ENCODE peak calls at places on chromosomes 16 and 17, in nine cellular contexts. One of them, this sample, is unnamed.

GRCh38 chr16:66950971-66951790 is 9.9 kb upstream of the CES3 start:
- DNase-seq in NCI-H2081 treated with DMSO at 0.1 percent for 48 hours: no peak
- DNase-seq in fibroblast of the aortic adventitia: no peak
- DNase-seq in posterior cingulate gyrus: no peak
- DNase-seq in GM23338: no peak
- DNase-seq in psoas muscle: no peak
- DNase-seq in amniotic stem cell: no peak
- DNase-seq in activated CD4-positive, alpha-beta T cell treated with anti-CD3 and anti-CD28 coated beads for 4 hours: no peak
- DNase-seq in SJCRH30: no peak
- DNase-seq in this sample: peak; percentile 33

GRCh38 chr16:89241187-89242003 is 23.9 kb downstream of the ZNF778 start:
- DNase-seq in NCI-H2081 treated with DMSO at 0.1 percent for 48 hours: no peak
- DNase-seq in fibroblast of the aortic adventitia: peak; percentile 88
- DNase-seq in posterior cingulate gyrus: peak; percentile 57
- DNase-seq in GM23338: peak; percentile 84
- DNase-seq in psoas muscle: peak; percentile 89
- DNase-seq in amniotic stem cell: peak; percentile 78
- DNase-seq in activated CD4-positive, alpha-beta T cell treated with anti-CD3 and anti-CD28 coated beads for 4 hours: peak; percentile 77
- DNase-seq in SJCRH30: peak; percentile 88
- DNase-seq in this sample: peak; percentile 78

GRCh38 chr17:78665952-78666920 is 89.0 kb upstream of the DNAH17 start:
- DNase-seq in NCI-H2081 treated with DMSO at 0.1 percent for 48 hours: no peak
- DNase-seq in fibroblast of the aortic adventitia: no peak
- DNase-seq in posterior cingulate gyrus: no peak
- DNase-seq in GM23338: no peak
- DNase-seq in psoas muscle: no peak
- DNase-seq in amniotic stem cell: no peak
- DNase-seq in activated CD4-positive, alpha-beta T cell treated with anti-CD3 and anti-CD28 coated beads for 4 hours: peak; percentile 35
- DNase-seq in SJCRH30: no peak
- DNase-seq in this sample: no peak

GRCh38 chr17:40536731-40537171 is 28.5 kb downstream of the CCR7 start:
- DNase-seq in NCI-H2081 treated with DMSO at 0.1 percent for 48 hours: no peak
- DNase-seq in fibroblast of the aortic adventitia: peak; percentile 78
- DNase-seq in posterior cingulate gyrus: no peak
- DNase-seq in GM23338: no peak
- DNase-seq in psoas muscle: peak; percentile 62
- DNase-seq in amniotic stem cell: no peak
- DNase-seq in activated CD4-positive, alpha-beta T cell treated with anti-CD3 and anti-CD28 coated beads for 4 hours: no peak
- DNase-seq in SJCRH30: no peak
- DNase-seq in this sample: no peak

GRCh38 chr16:3726021-3726687 is 8.8 kb upstream of the TRAP1 start:
- DNase-seq in NCI-H2081 treated with DMSO at 0.1 percent for 48 hours: no peak
- DNase-seq in fibroblast of the aortic adventitia: no peak
- DNase-seq in posterior cingulate gyrus: peak; percentile 45
- DNase-seq in GM23338: no peak
- DNase-seq in psoas muscle: no peak
- DNase-seq in amniotic stem cell: no peak
- DNase-seq in activated CD4-positive, alpha-beta T cell treated with anti-CD3 and anti-CD28 coated beads for 4 hours: no peak
- DNase-seq in SJCRH30: no peak
- DNase-seq in this sample: no peak

GRCh38 chr16:440627-441026 is 15.2 kb downstream of the RAB11FIP3 start:
- DNase-seq in NCI-H2081 treated with DMSO at 0.1 percent for 48 hours: no peak
- DNase-seq in fibroblast of the aortic adventitia: no peak
- DNase-seq in posterior cingulate gyrus: no peak
- DNase-seq in GM23338: no peak
- DNase-seq in psoas muscle: peak; percentile 80
- DNase-seq in amniotic stem cell: no peak
- DNase-seq in activated CD4-positive, alpha-beta T cell treated with anti-CD3 and anti-CD28 coated beads for 4 hours: no peak
- DNase-seq in SJCRH30: peak; percentile 96
- DNase-seq in this sample: no peak

GRCh38 chr17:38671939-38672720 is 2.6 kb downstream of the EPOP start:
- DNase-seq in NCI-H2081 treated with DMSO at 0.1 percent for 48 hours: no peak
- DNase-seq in fibroblast of the aortic adventitia: no peak
- DNase-seq in posterior cingulate gyrus: no peak
- DNase-seq in GM23338: peak; percentile 82
- DNase-seq in psoas muscle: no peak
- DNase-seq in amniotic stem cell: no peak
- DNase-seq in activated CD4-positive, alpha-beta T cell treated with anti-CD3 and anti-CD28 coated beads for 4 hours: no peak
- DNase-seq in SJCRH30: no peak
- DNase-seq in this sample: no peak

GRCh38 chr16:88803264-88803987 is at the start of gene CDT1:
- DNase-seq in NCI-H2081 treated with DMSO at 0.1 percent for 48 hours: no peak
- DNase-seq in fibroblast of the aortic adventitia: peak; percentile 68
- DNase-seq in posterior cingulate gyrus: peak; percentile 67
- DNase-seq in GM23338: peak; percentile 78
- DNase-seq in psoas muscle: peak; percentile 92
- DNase-seq in amniotic stem cell: peak; percentile 20
- DNase-seq in activated CD4-positive, alpha-beta T cell treated with anti-CD3 and anti-CD28 coated beads for 4 hours: peak; percentile 86
- DNase-seq in SJCRH30: peak; percentile 67
- DNase-seq in this sample: peak; percentile 79

GRCh38 chr16:26614102-26614864 is 452.4 kb upstream of the C16orf82 start:
- DNase-seq in NCI-H2081 treated with DMSO at 0.1 percent for 48 hours: no peak
- DNase-seq in fibroblast of the aortic adventitia: no peak
- DNase-seq in posterior cingulate gyrus: no peak
- DNase-seq in GM23338: peak; percentile 2
- DNase-seq in psoas muscle: no peak
- DNase-seq in amniotic stem cell: no peak
- DNase-seq in activated CD4-positive, alpha-beta T cell treated with anti-CD3 and anti-CD28 coated beads for 4 hours: no peak
- DNase-seq in SJCRH30: no peak
- DNase-seq in this sample: no peak

GRCh38 chr16:27723711-27724490 is 174.0 kb downstream of the KATNIP start:
- DNase-seq in NCI-H2081 treated with DMSO at 0.1 percent for 48 hours: no peak
- DNase-seq in fibroblast of the aortic adventitia: no peak
- DNase-seq in posterior cingulate gyrus: no peak
- DNase-seq in GM23338: no peak
- DNase-seq in psoas muscle: no peak
- DNase-seq in amniotic stem cell: no peak
- DNase-seq in activated CD4-positive, alpha-beta T cell treated with anti-CD3 and anti-CD28 coated beads for 4 hours: no peak
- DNase-seq in SJCRH30: peak; percentile 39
- DNase-seq in this sample: no peak

GRCh38 chr16:57736419-57737281 is 1.1 kb downstream of the KATNB1 start:
- DNase-seq in NCI-H2081 treated with DMSO at 0.1 percent for 48 hours: no peak
- DNase-seq in fibroblast of the aortic adventitia: peak; percentile 75
- DNase-seq in posterior cingulate gyrus: no peak
- DNase-seq in GM23338: peak; percentile 73
- DNase-seq in psoas muscle: no peak
- DNase-seq in amniotic stem cell: no peak
- DNase-seq in activated CD4-positive, alpha-beta T cell treated with anti-CD3 and anti-CD28 coated beads for 4 hours: peak; percentile 33
- DNase-seq in SJCRH30: peak; percentile 72
- DNase-seq in this sample: peak; percentile 84

GRCh38 chr17:60901806-60902205 is 224.2 kb downstream of the BCAS3 start:
- DNase-seq in NCI-H2081 treated with DMSO at 0.1 percent for 48 hours: no peak
- DNase-seq in fibroblast of the aortic adventitia: peak; percentile 71
- DNase-seq in posterior cingulate gyrus: no peak
- DNase-seq in GM23338: no peak
- DNase-seq in psoas muscle: no peak
- DNase-seq in amniotic stem cell: peak; percentile 48
- DNase-seq in activated CD4-positive, alpha-beta T cell treated with anti-CD3 and anti-CD28 coated beads for 4 hours: no peak
- DNase-seq in SJCRH30: no peak
- DNase-seq in this sample: no peak

GRCh38 chr17:61409301-61410099 is 9.9 kb downstream of the TBX2 start:
- DNase-seq in NCI-H2081 treated with DMSO at 0.1 percent for 48 hours: no peak
- DNase-seq in fibroblast of the aortic adventitia: peak; percentile 73
- DNase-seq in posterior cingulate gyrus: peak; percentile 28
- DNase-seq in GM23338: peak; percentile 73
- DNase-seq in psoas muscle: peak; percentile 79
- DNase-seq in amniotic stem cell: no peak
- DNase-seq in activated CD4-positive, alpha-beta T cell treated with anti-CD3 and anti-CD28 coated beads for 4 hours: peak; percentile 27
- DNase-seq in SJCRH30: peak; percentile 40
- DNase-seq in this sample: peak; percentile 47

GRCh38 chr17:56319531-56319930 is 166.3 kb downstream of the ANKFN1 start:
- DNase-seq in NCI-H2081 treated with DMSO at 0.1 percent for 48 hours: no peak
- DNase-seq in fibroblast of the aortic adventitia: peak; percentile 79
- DNase-seq in posterior cingulate gyrus: no peak
- DNase-seq in GM23338: peak; percentile 79
- DNase-seq in psoas muscle: no peak
- DNase-seq in amniotic stem cell: peak; percentile 38
- DNase-seq in activated CD4-positive, alpha-beta T cell treated with anti-CD3 and anti-CD28 coated beads for 4 hours: no peak
- DNase-seq in SJCRH30: no peak
- DNase-seq in this sample: peak; percentile 14

GRCh38 chr17:3635474-3636153 is 436 bp downstream of the SHPK start:
- DNase-seq in NCI-H2081 treated with DMSO at 0.1 percent for 48 hours: no peak
- DNase-seq in fibroblast of the aortic adventitia: no peak
- DNase-seq in posterior cingulate gyrus: no peak
- DNase-seq in GM23338: peak; percentile 29
- DNase-seq in psoas muscle: no peak
- DNase-seq in amniotic stem cell: no peak
- DNase-seq in activated CD4-positive, alpha-beta T cell treated with anti-CD3 and anti-CD28 coated beads for 4 hours: no peak
- DNase-seq in SJCRH30: peak; percentile 29
- DNase-seq in this sample: peak; percentile 12

GRCh38 chr17:3959295-3959899 is 4.8 kb downstream of the ATP2A3 start:
- DNase-seq in NCI-H2081 treated with DMSO at 0.1 percent for 48 hours: peak; percentile 61
- DNase-seq in fibroblast of the aortic adventitia: peak; percentile 34
- DNase-seq in posterior cingulate gyrus: no peak
- DNase-seq in GM23338: no peak
- DNase-seq in psoas muscle: no peak
- DNase-seq in amniotic stem cell: no peak
- DNase-seq in activated CD4-positive, alpha-beta T cell treated with anti-CD3 and anti-CD28 coated beads for 4 hours: no peak
- DNase-seq in SJCRH30: peak; percentile 93
- DNase-seq in this sample: peak; percentile 40

GRCh38 chr17:39144414-39144813 is 7.0 kb downstream of the PLXDC1 start:
- DNase-seq in NCI-H2081 treated with DMSO at 0.1 percent for 48 hours: no peak
- DNase-seq in fibroblast of the aortic adventitia: peak; percentile 95
- DNase-seq in posterior cingulate gyrus: peak; percentile 52
- DNase-seq in GM23338: no peak
- DNase-seq in psoas muscle: peak; percentile 95
- DNase-seq in amniotic stem cell: no peak
- DNase-seq in activated CD4-positive, alpha-beta T cell treated with anti-CD3 and anti-CD28 coated beads for 4 hours: no peak
- DNase-seq in SJCRH30: peak; percentile 66
- DNase-seq in this sample: no peak

GRCh38 chr16:85104821-85105391 is 7.4 kb downstream of the CIBAR2 start:
- DNase-seq in NCI-H2081 treated with DMSO at 0.1 percent for 48 hours: no peak
- DNase-seq in fibroblast of the aortic adventitia: no peak
- DNase-seq in posterior cingulate gyrus: no peak
- DNase-seq in GM23338: no peak
- DNase-seq in psoas muscle: peak; percentile 83
- DNase-seq in amniotic stem cell: no peak
- DNase-seq in activated CD4-positive, alpha-beta T cell treated with anti-CD3 and anti-CD28 coated beads for 4 hours: no peak
- DNase-seq in SJCRH30: peak; percentile 79
- DNase-seq in this sample: no peak

GRCh38 chr17:45834471-45835396 is 9.9 kb upstream of the SPPL2C start:
- DNase-seq in NCI-H2081 treated with DMSO at 0.1 percent for 48 hours: no peak
- DNase-seq in fibroblast of the aortic adventitia: no peak
- DNase-seq in posterior cingulate gyrus: no peak
- DNase-seq in GM23338: no peak
- DNase-seq in psoas muscle: no peak
- DNase-seq in amniotic stem cell: no peak
- DNase-seq in activated CD4-positive, alpha-beta T cell treated with anti-CD3 and anti-CD28 coated beads for 4 hours: no peak
- DNase-seq in SJCRH30: no peak
- DNase-seq in this sample: no peak

GRCh38 chr16:56603589-56603988 is 4.8 kb upstream of the MT2A start:
- DNase-seq in NCI-H2081 treated with DMSO at 0.1 percent for 48 hours: peak; percentile 0
- DNase-seq in fibroblast of the aortic adventitia: peak; percentile 27
- DNase-seq in posterior cingulate gyrus: no peak
- DNase-seq in GM23338: peak; percentile 80
- DNase-seq in psoas muscle: peak; percentile 78
- DNase-seq in amniotic stem cell: no peak
- DNase-seq in activated CD4-positive, alpha-beta T cell treated with anti-CD3 and anti-CD28 coated beads for 4 hours: peak; percentile 11
- DNase-seq in SJCRH30: no peak
- DNase-seq in this sample: peak; percentile 46

GRCh38 chr16:74862743-74863244 is 88.2 kb upstream of the FA2H start:
- DNase-seq in NCI-H2081 treated with DMSO at 0.1 percent for 48 hours: peak; percentile 1
- DNase-seq in fibroblast of the aortic adventitia: peak; percentile 59
- DNase-seq in posterior cingulate gyrus: no peak
- DNase-seq in GM23338: peak; percentile 80
- DNase-seq in psoas muscle: no peak
- DNase-seq in amniotic stem cell: peak; percentile 15
- DNase-seq in activated CD4-positive, alpha-beta T cell treated with anti-CD3 and anti-CD28 coated beads for 4 hours: no peak
- DNase-seq in SJCRH30: peak; percentile 4
- DNase-seq in this sample: peak; percentile 65

GRCh38 chr16:118857-119256 is 19.6 kb downstream of the NPRL3 start:
- DNase-seq in NCI-H2081 treated with DMSO at 0.1 percent for 48 hours: no peak
- DNase-seq in fibroblast of the aortic adventitia: no peak
- DNase-seq in posterior cingulate gyrus: no peak
- DNase-seq in GM23338: no peak
- DNase-seq in psoas muscle: peak; percentile 28
- DNase-seq in amniotic stem cell: no peak
- DNase-seq in activated CD4-positive, alpha-beta T cell treated with anti-CD3 and anti-CD28 coated beads for 4 hours: no peak
- DNase-seq in SJCRH30: no peak
- DNase-seq in this sample: no peak

GRCh38 chr16:56355786-56356275 is 69.5 kb downstream of the AMFR start:
- DNase-seq in NCI-H2081 treated with DMSO at 0.1 percent for 48 hours: no peak
- DNase-seq in fibroblast of the aortic adventitia: no peak
- DNase-seq in posterior cingulate gyrus: no peak
- DNase-seq in GM23338: no peak
- DNase-seq in psoas muscle: peak; percentile 35
- DNase-seq in amniotic stem cell: no peak
- DNase-seq in activated CD4-positive, alpha-beta T cell treated with anti-CD3 and anti-CD28 coated beads for 4 hours: no peak
- DNase-seq in SJCRH30: peak; percentile 2
- DNase-seq in this sample: no peak

GRCh38 chr16:3513892-3514600 is 13.2 kb downstream of the CLUAP1 start:
- DNase-seq in NCI-H2081 treated with DMSO at 0.1 percent for 48 hours: no peak
- DNase-seq in fibroblast of the aortic adventitia: no peak
- DNase-seq in posterior cingulate gyrus: no peak
- DNase-seq in GM23338: no peak
- DNase-seq in psoas muscle: no peak
- DNase-seq in amniotic stem cell: no peak
- DNase-seq in activated CD4-positive, alpha-beta T cell treated with anti-CD3 and anti-CD28 coated beads for 4 hours: no peak
- DNase-seq in SJCRH30: no peak
- DNase-seq in this sample: no peak

GRCh38 chr17:4310349-4311060 is 46.7 kb upstream of the ANKFY1 start:
- DNase-seq in NCI-H2081 treated with DMSO at 0.1 percent for 48 hours: no peak
- DNase-seq in fibroblast of the aortic adventitia: peak; percentile 95
- DNase-seq in posterior cingulate gyrus: no peak
- DNase-seq in GM23338: peak; percentile 21
- DNase-seq in psoas muscle: no peak
- DNase-seq in amniotic stem cell: no peak
- DNase-seq in activated CD4-positive, alpha-beta T cell treated with anti-CD3 and anti-CD28 coated beads for 4 hours: no peak
- DNase-seq in SJCRH30: no peak
- DNase-seq in this sample: no peak

GRCh38 chr17:81142301-81143199 is 22.8 kb upstream of the PVALEF start:
- DNase-seq in NCI-H2081 treated with DMSO at 0.1 percent for 48 hours: no peak
- DNase-seq in fibroblast of the aortic adventitia: peak; percentile 79
- DNase-seq in posterior cingulate gyrus: peak; percentile 77
- DNase-seq in GM23338: peak; percentile 86
- DNase-seq in psoas muscle: peak; percentile 90
- DNase-seq in amniotic stem cell: peak; percentile 58
- DNase-seq in activated CD4-positive, alpha-beta T cell treated with anti-CD3 and anti-CD28 coated beads for 4 hours: peak; percentile 45
- DNase-seq in SJCRH30: peak; percentile 97
- DNase-seq in this sample: peak; percentile 74

This sample was measured in Caki2.